ENCODE peak calls at places on chromosomes 11 and 22, in seven cellular contexts. B is K562, S is esophagus muscularis mucosa, A is IMR-90, X is transverse colon, M is A549, K is stomach. F is an unnamed sample.

GRCh38 chr22:27835446-27835845 is 33.9 kb upstream of the MN1 start:
- DNase-seq in S (no peak), K (no peak), M (no peak), X (no peak), A (peak; percentile 41), B (no peak), F (no peak)

GRCh38 chr11:102983491-102983890 is 28.0 kb upstream of the MMP13 start:
- DNase-seq in K (no peak), S (no peak), M (no peak), A (no peak), X (no peak), B (no peak), F (no peak)

GRCh38 chr11:29184939-29185890 is 831.6 kb downstream of the KCNA4 start:
- DNase-seq in S (no peak), K (no peak), M (peak; percentile 16), A (peak; percentile 98), X (no peak), B (no peak), F (no peak)

GRCh38 chr11:9038537-9038936 is 34.7 kb upstream of the NRIP3 start:
- DNase-seq in S (no peak), B (no peak), A (no peak), M (no peak), X (no peak), K (no peak), F (no peak)

GRCh38 chr22:43440556-43440955 is 28.7 kb downstream of the MPPED1 start:
- DNase-seq in A (no peak), M (no peak), B (no peak), K (no peak), X (no peak), S (no peak), F (no peak)

GRCh38 chr11:10506013-10506370 is 35.0 kb downstream of the RNF141 start:
- DNase-seq in M (no peak), A (no peak), X (no peak), K (no peak), S (no peak), B (no peak), F (no peak)

GRCh38 chr11:58924230-58924629 is 15.1 kb upstream of the GLYATL1 start:
- DNase-seq in M (no peak), S (no peak), K (no peak), B (no peak), X (no peak), A (no peak), F (no peak)

GRCh38 chr11:46465683-46466082 is 74.1 kb upstream of the CHRM4 start:
- DNase-seq in B (no peak), M (no peak), A (no peak), S (no peak), X (no peak), K (no peak), F (no peak)

GRCh38 chr11:86214710-86215109 is 29.8 kb upstream of the EED start:
- DNase-seq in B (no peak), S (no peak), X (no peak), A (no peak), K (no peak), M (no peak), F (no peak)

GRCh38 chr11:19597876-19598275 is 114.8 kb upstream of the NAV2 start:
- DNase-seq in A (no peak), M (no peak), K (no peak), S (no peak), X (no peak), B (no peak), F (no peak)

GRCh38 chr11:123393312-123393927 is 36.6 kb upstream of the GRAMD1B start:
- DNase-seq in B (no peak), A (no peak), S (no peak), X (no peak), M (no peak), K (no peak), F (no peak)

GRCh38 chr11:16195659-16196058 is 160.7 kb downstream of the SOX6 start:
- DNase-seq in B (no peak), K (no peak), M (peak; percentile 21), A (peak; percentile 65), S (no peak), X (no peak), F (no peak)

GRCh38 chr11:75954039-75954438 is 139.0 kb downstream of the UVRAG start:
- DNase-seq in M (no peak), K (no peak), B (no peak), A (no peak), X (no peak), S (no peak), F (no peak)

GRCh38 chr22:36368359-36368983 is 19.3 kb downstream of the MYH9 start:
- DNase-seq in K (no peak), S (no peak), M (peak; percentile 57), B (peak; percentile 77), A (peak; percentile 78), X (no peak), F (no peak)

GRCh38 chr11:73219396-73220285 is 1.6 kb downstream of the P2RY2 start:
- DNase-seq in S (no peak), M (no peak), K (no peak), B (no peak), A (no peak), X (no peak), F (no peak)

GRCh38 chr22:36541831-36542391 is 12.9 kb upstream of the EIF3D start:
- DNase-seq in X (no peak), A (peak; percentile 96), B (no peak), S (no peak), K (peak; percentile 35), M (peak; percentile 69), F (no peak)

GRCh38 chr11:12110201-12110713 is at the start of gene MICAL2:
- DNase-seq in X (peak; percentile 94), K (peak; percentile 91), B (peak; percentile 98), M (peak; percentile 85), A (peak; percentile 85), S (peak; percentile 95), F (no peak)

GRCh38 chr22:19997561-19998231 is 18.9 kb downstream of the ARVCF start:
- DNase-seq in B (no peak), A (no peak), M (no peak), S (no peak), K (no peak), X (no peak), F (no peak)

GRCh38 chr22:32395107-32395506 is 16.9 kb downstream of the RTCB start:
- DNase-seq in A (no peak), X (no peak), K (no peak), B (no peak), M (no peak), S (no peak), F (no peak)

GRCh38 chr11:69878927-69879733 is 59.9 kb upstream of the FGF3 start:
- DNase-seq in K (no peak), B (no peak), M (no peak), X (peak; percentile 3), A (no peak), S (no peak), F (no peak)

GRCh38 chr11:33065445-33066178 is 26.2 kb downstream of the TCP11L1 start:
- DNase-seq in S (no peak), A (peak; percentile 64), X (peak; percentile 76), M (peak; percentile 77), B (peak; percentile 69), K (peak; percentile 76), F (peak; percentile 71)

GRCh38 chr11:9210922-9211320 is 54.2 kb downstream of the DENND5A start:
- DNase-seq in M (no peak), X (no peak), A (peak; percentile 48), S (no peak), B (no peak), K (no peak), F (no peak)

GRCh38 chr11:119320593-119321524 is 3.9 kb upstream of the MCAM start:
- DNase-seq in K (peak; percentile 64), B (peak; percentile 83), M (peak; percentile 22), A (peak; percentile 65), X (peak; percentile 72), S (peak; percentile 92), F (no peak)

GRCh38 chr11:7511405-7511804 is 2.4 kb upstream of the PPFIBP2 start:
- DNase-seq in B (no peak), M (no peak), S (no peak), K (peak; percentile 80), A (no peak), X (peak; percentile 53), F (no peak)

GRCh38 chr11:7515544-7515943 is 1.7 kb downstream of the PPFIBP2 start:
- DNase-seq in B (no peak), S (no peak), K (no peak), X (no peak), M (no peak), A (no peak), F (no peak)

GRCh38 chr11:7514099-7514725 is 413 bp downstream of the PPFIBP2 start:
- DNase-seq in K (no peak), S (no peak), X (peak; percentile 54), A (no peak), M (no peak), B (no peak), F (no peak)

GRCh38 chr11:7512525-7513209 is 1.1 kb upstream of the PPFIBP2 start:
- DNase-seq in M (no peak), B (no peak), A (no peak), S (peak; percentile 97), X (peak; percentile 80), K (peak; percentile 79), F (no peak)

GRCh38 chr11:7513210-7514098 is at the start of gene PPFIBP2:
- DNase-seq in K (peak; percentile 88), X (peak; percentile 91), A (peak; percentile 47), S (peak; percentile 95), M (peak; percentile 73), B (peak; percentile 95), F (no peak)
- TF ChIP-seq POLR2A in K (no peak), X (peak; percentile 64), A (no peak), S (peak; percentile 56), M (no peak), B (no peak), F (no peak)

GRCh38 chr11:105860105-105860504 is 161.9 kb downstream of the MSANTD4 start:
- DNase-seq in A (no peak), K (no peak), M (no peak), X (no peak), S (no peak), B (no peak), F (no peak)
- H3K4me3 ChIP-seq in A (no peak overlapping the region), K (no peak overlapping the region), M (no peak overlapping the region), X (no peak overlapping the region), S (no peak overlapping the region), B (no peak overlapping the region), F (no peak overlapping the region)

GRCh38 chr11:100672483-100673038 is 14.5 kb upstream of the ARHGAP42 start:
- DNase-seq in B (no peak), X (no peak), A (no peak), M (no peak), S (no peak), K (no peak), F (no peak)
- TF ChIP-seq POLR2A in B (no peak), X (no peak), A (no peak), M (no peak), S (no peak), K (no peak), F (no peak)

DNA sequence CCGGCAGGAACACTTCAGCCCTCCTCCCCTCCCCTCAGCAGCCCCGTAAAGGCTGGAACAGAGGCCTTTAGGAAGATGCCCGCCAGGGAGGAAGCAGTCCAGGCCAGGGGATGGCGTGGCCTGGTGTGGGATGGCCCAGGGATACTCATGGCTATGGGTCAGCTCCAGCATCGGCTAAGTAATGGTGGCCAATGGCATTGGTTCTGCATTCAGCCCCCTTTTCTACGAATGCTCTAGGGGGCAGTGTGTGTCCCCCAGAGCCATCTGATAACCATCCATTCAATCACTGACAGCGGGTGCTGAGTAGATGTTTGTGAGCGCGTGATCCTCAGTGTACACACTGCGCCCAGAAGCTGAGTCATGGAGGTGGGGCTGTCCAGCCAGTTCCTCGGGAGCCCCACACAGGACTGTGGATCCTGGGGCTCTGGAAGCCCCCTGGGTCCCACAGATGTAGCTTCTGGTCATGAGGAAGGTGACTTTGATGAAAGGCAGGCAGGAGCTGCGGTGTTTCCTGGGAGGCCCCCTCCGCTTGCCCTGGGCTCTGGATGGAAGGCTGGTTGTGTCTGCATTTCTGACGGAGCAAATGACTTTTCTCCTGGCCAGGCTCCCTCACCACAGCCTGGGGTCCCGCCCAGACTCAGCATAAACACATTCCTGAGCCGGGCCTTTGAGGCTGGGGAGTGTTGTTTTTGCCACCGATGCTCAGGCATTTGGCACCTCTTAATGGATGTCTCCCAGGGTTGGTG is 46.5 kb downstream of the FBLN1 start:
- DNase-seq in A (peak; percentile 94), S (peak; percentile 96), B (peak; percentile 41), M (peak; percentile 88), K (peak; percentile 46), X (peak; percentile 54), F (no peak)
- H3K4me3 ChIP-seq in A (no peak overlapping the region), S (no peak overlapping the region), B (no peak overlapping the region), M (no peak overlapping the region), K (no peak overlapping the region), X (no peak overlapping the region), F (no peak overlapping the region)

F was measured in vagina.